ENCODE peak calls at places on chromosomes 7 and 10, in ten cellular contexts. W is foreskin fibroblast; X is CD8-positive, alpha-beta T cell; Y is mucosa of descending colon; D is SK-N-SH; J is HFF-Myc; K is heart left ventricle; N is GM23338; S is choroid plexus epithelial cell; P is pancreas. L is an unnamed sample.

GRCh38 chr10:132448248-132448731 is 51.3 kb downstream of the PWWP2B start:
- DNase-seq in W (no peak), X (no peak), Y (peak; percentile 90), D (peak; percentile 86), J (no peak), K (peak; percentile 58), N (peak; percentile 79), S (no peak), P (peak; percentile 90), L (no peak)

GRCh38 chr7:100159099-100159623 is 638 bp upstream of the TRAPPC14 start:
- DNase-seq in W (no peak), X (no peak), Y (no peak), D (peak; percentile 39), J (no peak), K (no peak), N (peak; percentile 54), S (no peak), P (no peak), L (no peak)

GRCh38 chr7:12434012-12434642 is 30.5 kb upstream of the VWDE start:
- DNase-seq in W (no peak), X (no peak), Y (no peak), D (peak; percentile 29), J (no peak), K (no peak), N (peak; percentile 26), S (no peak), P (no peak), L (no peak)

GRCh38 chr10:72097448-72098300 is 9.3 kb upstream of the SPOCK2 start:
- DNase-seq in W (peak; percentile 76), X (no peak), Y (no peak), D (no peak), J (no peak), K (no peak), N (no peak), S (peak; percentile 91), P (no peak), L (peak; percentile 59)

GRCh38 chr10:66564341-66564740 is 361.5 kb upstream of the LRRTM3 start:
- DNase-seq in W (no peak), X (no peak), Y (no peak), D (no peak), J (no peak), K (no peak), N (no peak), S (no peak), P (no peak), L (no peak)

GRCh38 chr7:99210265-99210970 is 2.5 kb upstream of the KPNA7 start:
- DNase-seq in W (no peak), X (no peak), Y (no peak), D (no peak), J (no peak), K (no peak), N (no peak), S (peak; percentile 27), P (no peak), L (no peak)

GRCh38 chr7:111424768-111425167 is 137.5 kb downstream of the IMMP2L start:
- DNase-seq in W (peak; percentile 20), X (no peak), Y (no peak), D (no peak), J (peak; percentile 10), K (no peak), N (no peak), S (peak; percentile 35), P (no peak), L (no peak)

GRCh38 chr10:5641501-5641900 is 24.9 kb downstream of the ASB13 start:
- DNase-seq in W (no peak), X (no peak), Y (no peak), D (no peak), J (no peak), K (no peak), N (no peak), S (no peak), P (no peak), L (no peak)

DNA sequence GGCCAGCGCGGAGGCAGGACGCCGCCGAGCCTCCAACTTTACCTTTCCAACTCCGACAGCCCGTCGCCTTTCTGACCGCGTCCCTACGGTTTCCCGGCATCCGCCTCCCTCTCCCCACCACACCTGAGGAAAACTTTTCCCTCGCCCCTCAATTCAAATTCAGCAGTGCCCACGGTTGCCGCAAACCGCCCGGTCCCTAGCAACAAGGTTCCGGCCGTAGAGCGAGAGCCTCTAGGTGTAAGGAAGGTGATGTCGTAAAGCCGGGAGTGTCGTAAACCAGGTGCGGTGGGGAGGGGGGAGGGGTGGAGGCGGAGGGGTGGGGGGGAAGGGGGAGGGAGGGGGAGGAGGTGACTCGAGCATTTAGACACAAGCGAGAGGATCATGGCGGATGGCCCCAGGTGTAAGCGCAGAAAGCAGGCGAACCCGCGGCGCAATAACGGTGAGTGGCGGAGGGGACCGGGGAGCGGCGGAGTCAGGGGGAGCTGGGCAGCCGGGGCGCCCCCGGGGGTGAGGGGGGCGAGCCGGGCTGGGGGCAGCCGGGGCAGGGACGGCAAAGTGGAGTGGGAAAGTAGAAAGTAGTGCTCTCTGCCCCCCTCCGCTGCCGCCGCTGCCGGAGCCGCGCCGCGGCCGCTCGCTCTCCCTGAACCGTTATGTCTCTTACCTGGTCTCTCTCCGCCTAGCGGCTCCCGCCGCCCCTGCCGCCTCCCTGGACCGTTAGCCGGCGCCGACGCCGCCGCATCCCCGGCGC is at the start of gene ZEB1:
- DNase-seq in W (peak; percentile 87), X (peak; percentile 90), Y (peak; percentile 84), D (peak; percentile 94), J (peak; percentile 88), K (peak; percentile 90), N (peak; percentile 97), S (peak; percentile 95), P (peak; percentile 88), L (peak; percentile 56)
- TF ChIP-seq CTCF in W (peak; percentile 26), X (no peak), Y (no peak), D (peak; percentile 47), J (peak; percentile 20), K (peak; percentile 69), N (no peak), S (peak; percentile 58), P (peak; percentile 41), L (peak; percentile 53)

GRCh38 chr7:75914169-75914654 is 743 bp upstream of the POR start:
- DNase-seq in W (no peak), X (no peak), Y (no peak), D (peak; percentile 51), J (no peak), K (no peak), N (peak; percentile 30), S (no peak), P (no peak), L (no peak)

GRCh38 chr7:75915416-75916156 is 631 bp downstream of the POR start:
- DNase-seq in W (no peak), X (peak; percentile 59), Y (peak; percentile 50), D (peak; percentile 44), J (no peak), K (peak; percentile 28), N (peak; percentile 64), S (peak; percentile 52), P (peak; percentile 76), L (no peak)

GRCh38 chr7:75914655-75915415 is at the start of gene POR:
- DNase-seq in W (peak; percentile 93), X (peak; percentile 99), Y (peak; percentile 99), D (peak; percentile 100), J (peak; percentile 49), K (peak; percentile 98), N (peak; percentile 92), S (peak; percentile 93), P (peak; percentile 97), L (peak; percentile 40)

GRCh38 chr7:75916685-75917634 is 2.0 kb downstream of the POR start:
- DNase-seq in W (no peak), X (no peak), Y (no peak), D (no peak), J (no peak), K (no peak), N (no peak), S (no peak), P (no peak), L (no peak)

GRCh38 chr7:75916259-75916658 is 1.3 kb downstream of the POR start:
- DNase-seq in W (no peak), X (no peak), Y (no peak), D (no peak), J (no peak), K (no peak), N (no peak), S (no peak), P (no peak), L (no peak)
- H3K4me3 ChIP-seq in W (peak overlapping the region; percentile 95), X (peak overlapping the region; percentile 98), Y (no peak overlapping the region), D (peak overlapping the region; percentile 74), J (peak overlapping the region; percentile 90), K (peak overlapping the region; percentile 88), N (peak overlapping the region; percentile 99), S (peak overlapping the region; percentile 89), P (peak overlapping the region; percentile 90), L (peak overlapping the region; percentile 90)

GRCh38 chr7:44134943-44135628 is 6.0 kb downstream of the MYL7 start:
- DNase-seq in W (no peak), X (no peak), Y (no peak), D (no peak), J (no peak), K (no peak), N (no peak), S (no peak), P (peak; percentile 14), L (no peak)

GRCh38 chr7:44132039-44132438 is 8.7 kb upstream of the POLD2 start:
- DNase-seq in W (no peak), X (no peak), Y (no peak), D (no peak), J (no peak), K (peak; percentile 59), N (no peak), S (peak; percentile 51), P (peak; percentile 22), L (no peak)

GRCh38 chr7:44128721-44129582 is 5.6 kb upstream of the POLD2 start:
- DNase-seq in W (no peak), X (no peak), Y (no peak), D (no peak), J (no peak), K (no peak), N (no peak), S (no peak), P (peak; percentile 41), L (no peak)

GRCh38 chr7:44133295-44133694 is 7.8 kb downstream of the MYL7 start:
- DNase-seq in W (no peak), X (no peak), Y (no peak), D (no peak), J (no peak), K (no peak), N (no peak), S (no peak), P (peak; percentile 10), L (no peak)

DNA sequence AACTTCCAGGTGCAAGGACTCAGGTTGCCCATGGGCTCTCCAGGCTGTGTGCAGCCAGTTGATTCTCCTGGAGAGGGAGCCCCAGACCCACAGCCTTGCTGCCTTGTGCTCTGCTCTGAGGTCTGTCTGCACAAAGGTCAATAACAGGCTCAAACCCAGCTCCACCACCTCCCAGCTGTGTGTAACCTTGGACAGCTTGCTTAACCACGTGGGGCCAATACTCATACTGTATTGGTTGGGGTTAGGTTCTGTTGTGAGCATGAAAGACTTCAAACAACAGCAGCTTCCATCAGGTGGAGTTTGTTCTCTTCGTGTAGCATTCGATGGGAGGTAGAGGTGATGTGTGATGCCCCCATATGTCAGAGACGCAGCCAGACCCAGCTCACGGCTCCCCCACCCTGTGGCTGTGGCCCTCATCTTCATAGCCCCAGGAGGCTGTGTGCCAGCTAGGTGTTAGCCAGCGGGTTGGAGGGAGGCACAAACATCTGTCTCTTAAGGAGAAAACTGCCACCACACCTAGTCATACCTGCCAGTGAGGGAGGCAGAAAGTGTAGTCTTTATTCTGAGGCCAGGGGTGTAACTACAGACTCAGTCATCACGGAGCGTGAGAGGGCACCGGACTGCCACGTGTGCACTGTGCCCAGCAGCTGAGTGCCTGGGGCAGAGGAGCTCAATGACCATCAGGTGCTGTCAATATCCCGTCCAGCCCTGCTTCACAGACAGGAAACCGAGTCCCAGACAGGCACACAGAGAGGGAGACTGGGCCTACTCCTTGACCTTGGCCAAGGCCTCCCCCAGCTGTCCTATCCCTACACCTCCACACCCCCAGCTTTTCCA is 8.0 kb upstream of the POLD2 start:
- DNase-seq in W (no peak), X (no peak), Y (no peak), D (peak; percentile 36), J (no peak), K (no peak), N (peak; percentile 50), S (peak; percentile 38), P (peak; percentile 36), L (no peak)
- TF ChIP-seq CTCF in W (peak; percentile 28), X (no peak), Y (no peak), D (peak; percentile 50), J (peak; percentile 43), K (peak; percentile 22), N (peak; percentile 27), S (peak; percentile 57), P (no peak), L (peak; percentile 42)

GRCh38 chr10:114542373-114542772 is 115.7 kb downstream of the ABLIM1 start:
- DNase-seq in W (no peak), X (no peak), Y (no peak), D (no peak), J (no peak), K (no peak), N (no peak), S (no peak), P (no peak), L (no peak)
- H3K4me3 ChIP-seq in W (no peak overlapping the region), X (no peak overlapping the region), Y (no peak overlapping the region), D (no peak overlapping the region), J (no peak overlapping the region), K (no peak overlapping the region), N (no peak overlapping the region), S (no peak overlapping the region), P (no peak overlapping the region), L (no peak overlapping the region)

L was measured in AG04449.